ENCODE peak calls at places on chromosome 17, in seven cellular contexts. One of them, this sample, is unnamed.
A peak's percentile ranks its signal among the peaks of the same experiment; 100 is the strongest.

GRCh38 chr17:17784599-17785264 is 52.1 kb downstream of the SREBF1 start:
- DNase-seq in fibroblast of lung: no peak
- DNase-seq in H9: no peak
- DNase-seq in tibial nerve: no peak
- DNase-seq in iPS DF 6.9: no peak
- DNase-seq in OCI-LY7: peak; percentile 82
- DNase-seq in stomach: peak; percentile 43
- DNase-seq in this sample: peak; percentile 43

GRCh38 chr17:30600062-30600829 is 123.0 kb downstream of the GOSR1 start:
- DNase-seq in stomach: peak; percentile 85
- DNase-seq in fibroblast of lung: peak; percentile 81
- DNase-seq in H9: peak; percentile 93
- DNase-seq in iPS DF 6.9: peak; percentile 73
- DNase-seq in OCI-LY7: peak; percentile 89
- DNase-seq in tibial nerve: peak; percentile 40
- DNase-seq in this sample: peak; percentile 90

GRCh38 chr17:50051082-50051576 is 4.8 kb upstream of the ITGA3 start:
- DNase-seq in iPS DF 6.9: no peak
- DNase-seq in tibial nerve: no peak
- DNase-seq in OCI-LY7: no peak
- DNase-seq in H9: peak; percentile 75
- DNase-seq in stomach: peak; percentile 62
- DNase-seq in fibroblast of lung: peak; percentile 88
- DNase-seq in this sample: no peak

GRCh38 chr17:69485901-69486643 is 71.6 kb downstream of the MAP2K6 start:
- DNase-seq in tibial nerve: no peak
- DNase-seq in OCI-LY7: no peak
- DNase-seq in iPS DF 6.9: no peak
- DNase-seq in stomach: no peak
- DNase-seq in fibroblast of lung: peak; percentile 62
- DNase-seq in H9: no peak
- DNase-seq in this sample: no peak

GRCh38 chr17:36008998-36009665 is 7.8 kb upstream of the CCL15 start:
- DNase-seq in tibial nerve: no peak
- DNase-seq in stomach: no peak
- DNase-seq in fibroblast of lung: no peak
- DNase-seq in OCI-LY7: peak; percentile 24
- DNase-seq in H9: peak; percentile 50
- DNase-seq in iPS DF 6.9: peak; percentile 7
- DNase-seq in this sample: no peak

GRCh38 chr17:72502111-72502939 is 381.5 kb downstream of the SOX9 start:
- DNase-seq in tibial nerve: peak; percentile 25
- DNase-seq in stomach: peak; percentile 70
- DNase-seq in OCI-LY7: no peak
- DNase-seq in iPS DF 6.9: no peak
- DNase-seq in H9: no peak
- DNase-seq in fibroblast of lung: peak; percentile 84
- DNase-seq in this sample: peak; percentile 35

GRCh38 chr17:27319536-27320221 is 25.8 kb downstream of the WSB1 start:
- DNase-seq in H9: peak; percentile 28
- DNase-seq in fibroblast of lung: peak; percentile 60
- DNase-seq in iPS DF 6.9: no peak
- DNase-seq in stomach: peak; percentile 88
- DNase-seq in OCI-LY7: no peak
- DNase-seq in tibial nerve: peak; percentile 51
- DNase-seq in this sample: peak; percentile 91

GRCh38 chr17:29575511-29576213 is 7.2 kb downstream of the TP53I13 start:
- DNase-seq in iPS DF 6.9: no peak
- DNase-seq in OCI-LY7: no peak
- DNase-seq in tibial nerve: no peak
- DNase-seq in stomach: no peak
- DNase-seq in fibroblast of lung: no peak
- DNase-seq in H9: peak; percentile 29
- DNase-seq in this sample: peak; percentile 3

GRCh38 chr17:74466111-74466784 is at the start of gene CD300A:
- DNase-seq in stomach: peak; percentile 54
- DNase-seq in OCI-LY7: peak; percentile 74
- DNase-seq in H9: peak; percentile 51
- DNase-seq in iPS DF 6.9: no peak
- DNase-seq in tibial nerve: no peak
- DNase-seq in fibroblast of lung: no peak
- DNase-seq in this sample: no peak

GRCh38 chr17:62966426-62967110 is 533 bp downstream of the TANC2 start:
- DNase-seq in OCI-LY7: peak; percentile 14
- DNase-seq in iPS DF 6.9: no peak
- DNase-seq in H9: peak; percentile 69
- DNase-seq in fibroblast of lung: peak; percentile 23
- DNase-seq in tibial nerve: peak; percentile 19
- DNase-seq in stomach: peak; percentile 64
- DNase-seq in this sample: peak; percentile 69

GRCh38 chr17:61863801-61864126 is 436 bp upstream of the BRIP1 start:
- DNase-seq in stomach: no peak
- DNase-seq in H9: no peak
- DNase-seq in OCI-LY7: no peak
- DNase-seq in fibroblast of lung: no peak
- DNase-seq in iPS DF 6.9: no peak
- DNase-seq in tibial nerve: no peak
- DNase-seq in this sample: no peak

GRCh38 chr17:83196973-83197880 is 117.8 kb downstream of the METRNL start:
- DNase-seq in iPS DF 6.9: no peak
- DNase-seq in OCI-LY7: no peak
- DNase-seq in tibial nerve: peak; percentile 21
- DNase-seq in H9: no peak
- DNase-seq in stomach: no peak
- DNase-seq in fibroblast of lung: no peak
- DNase-seq in this sample: no peak

DNA sequence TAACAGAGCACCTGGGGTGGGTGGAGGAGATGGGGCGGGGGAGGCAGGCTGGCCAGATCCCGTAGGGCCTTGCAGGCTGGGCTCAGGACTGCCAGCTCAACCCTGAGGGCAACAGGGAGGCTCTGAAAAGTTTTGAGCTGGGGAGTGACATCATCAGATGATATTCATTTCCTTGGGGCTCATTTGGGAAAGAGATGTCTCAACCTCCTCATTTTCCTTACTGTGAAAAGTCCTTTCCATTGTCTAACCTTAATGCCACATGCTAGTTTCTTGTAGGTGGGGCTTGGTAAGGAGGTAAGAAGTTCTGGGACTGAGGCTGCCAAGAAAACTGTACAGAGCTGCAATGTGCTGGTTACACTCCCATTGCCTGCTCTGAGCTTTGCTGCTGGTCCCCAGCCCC is 3.7 kb downstream of the TNS4 start:
- DNase-seq in tibial nerve: no peak
- DNase-seq in fibroblast of lung: no peak
- DNase-seq in stomach: no peak
- DNase-seq in OCI-LY7: no peak
- DNase-seq in H9: no peak
- DNase-seq in iPS DF 6.9: no peak
- DNase-seq in this sample: no peak
- H3K27ac ChIP-seq in tibial nerve: no peak overlapping the region
- H3K27ac ChIP-seq in fibroblast of lung: no peak overlapping the region
- H3K27ac ChIP-seq in stomach: peak overlapping the region; percentile 9
- H3K27ac ChIP-seq in OCI-LY7: no peak overlapping the region
- H3K27ac ChIP-seq in H9: no peak overlapping the region
- H3K27ac ChIP-seq in iPS DF 6.9: no peak overlapping the region
- H3K27ac ChIP-seq in this sample: peak overlapping the region; percentile 98

GRCh38 chr17:77879226-77879895 is 79.1 kb upstream of the TNRC6C start:
- DNase-seq in tibial nerve: no peak
- DNase-seq in stomach: no peak
- DNase-seq in fibroblast of lung: no peak
- DNase-seq in H9: no peak
- DNase-seq in iPS DF 6.9: no peak
- DNase-seq in OCI-LY7: no peak
- DNase-seq in this sample: no peak

GRCh38 chr17:77877674-77878355 is 80.7 kb upstream of the TNRC6C start:
- DNase-seq in stomach: no peak
- DNase-seq in iPS DF 6.9: no peak
- DNase-seq in fibroblast of lung: no peak
- DNase-seq in H9: no peak
- DNase-seq in OCI-LY7: no peak
- DNase-seq in tibial nerve: no peak
- DNase-seq in this sample: no peak

GRCh38 chr17:77881545-77881944 is 77.0 kb upstream of the TNRC6C start:
- DNase-seq in iPS DF 6.9: no peak
- DNase-seq in fibroblast of lung: peak; percentile 83
- DNase-seq in H9: no peak
- DNase-seq in stomach: peak; percentile 67
- DNase-seq in OCI-LY7: peak; percentile 95
- DNase-seq in tibial nerve: peak; percentile 55
- DNase-seq in this sample: peak; percentile 48

GRCh38 chr17:77880702-77881450 is 77.6 kb upstream of the TNRC6C start:
- DNase-seq in H9: no peak
- DNase-seq in tibial nerve: no peak
- DNase-seq in stomach: no peak
- DNase-seq in fibroblast of lung: no peak
- DNase-seq in OCI-LY7: no peak
- DNase-seq in iPS DF 6.9: no peak
- DNase-seq in this sample: no peak

DNA sequence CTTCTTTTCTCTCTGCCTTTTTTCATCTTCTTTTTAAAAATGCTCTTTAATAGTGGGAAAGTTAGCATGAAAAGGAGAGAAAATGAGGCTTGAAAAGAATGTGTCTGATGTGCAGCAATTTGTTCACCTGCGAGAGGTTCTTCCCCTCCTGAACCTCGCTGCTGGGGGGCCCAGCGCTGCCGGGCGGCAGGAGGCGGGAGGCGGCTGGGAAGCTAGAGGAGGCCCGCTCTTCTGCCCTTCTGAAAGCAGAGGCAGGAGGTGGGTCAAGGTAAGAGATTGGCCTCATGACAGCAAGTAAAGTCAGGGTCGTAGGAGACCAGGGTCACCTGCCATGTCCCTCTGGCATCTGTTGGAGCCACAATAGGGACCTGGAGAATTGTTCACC is 78.6 kb upstream of the TNRC6C start:
- DNase-seq in H9: no peak
- DNase-seq in tibial nerve: no peak
- DNase-seq in OCI-LY7: no peak
- DNase-seq in fibroblast of lung: no peak
- DNase-seq in stomach: no peak
- DNase-seq in iPS DF 6.9: no peak
- DNase-seq in this sample: no peak
- H3K4me1 ChIP-seq in H9: no peaks in the 10 kb centered on the region
- H3K4me1 ChIP-seq in tibial nerve: peaks cover 39% of the 10 kb centered on the region
- H3K4me1 ChIP-seq in OCI-LY7: peaks cover 56% of the 10 kb centered on the region
- H3K4me1 ChIP-seq in fibroblast of lung: no peaks in the 10 kb centered on the region
- H3K4me1 ChIP-seq in stomach: peaks cover 29% of the 10 kb centered on the region
- H3K4me1 ChIP-seq in iPS DF 6.9: peaks cover 3% of the 10 kb centered on the region
- H3K4me1 ChIP-seq in this sample: no peaks in the 10 kb centered on the region

GRCh38 chr17:48610282-48611211 is at the start of gene HOXB7:
- DNase-seq in stomach: peak; percentile 45
- DNase-seq in tibial nerve: peak; percentile 64
- DNase-seq in H9: peak; percentile 70
- DNase-seq in iPS DF 6.9: no peak
- DNase-seq in OCI-LY7: peak; percentile 79
- DNase-seq in fibroblast of lung: no peak
- DNase-seq in this sample: no peak
- H3K27ac ChIP-seq in stomach: peak within 1 kb of the TSS; percentile 73
- H3K27ac ChIP-seq in tibial nerve: no peak within 1 kb of the TSS
- H3K27ac ChIP-seq in H9: no peak within 1 kb of the TSS
- H3K27ac ChIP-seq in iPS DF 6.9: no peak within 1 kb of the TSS
- H3K27ac ChIP-seq in OCI-LY7: peak within 1 kb of the TSS; percentile 32
- H3K27ac ChIP-seq in fibroblast of lung: peak within 1 kb of the TSS; percentile 85
- H3K27ac ChIP-seq in this sample: no peak within 1 kb of the TSS

GRCh38 chr17:77845541-77846225 is 112.8 kb upstream of the TNRC6C start:
- DNase-seq in fibroblast of lung: no peak
- DNase-seq in OCI-LY7: no peak
- DNase-seq in stomach: no peak
- DNase-seq in H9: no peak
- DNase-seq in iPS DF 6.9: no peak
- DNase-seq in tibial nerve: no peak
- DNase-seq in this sample: no peak
- H3K4me1 ChIP-seq in fibroblast of lung: no peaks in the 10 kb centered on the region
- H3K4me1 ChIP-seq in OCI-LY7: peaks cover 48% of the 10 kb centered on the region
- H3K4me1 ChIP-seq in stomach: peaks cover 8% of the 10 kb centered on the region
- H3K4me1 ChIP-seq in H9: no peaks in the 10 kb centered on the region
- H3K4me1 ChIP-seq in iPS DF 6.9: no peaks in the 10 kb centered on the region
- H3K4me1 ChIP-seq in tibial nerve: peaks cover 1% of the 10 kb centered on the region
- H3K4me1 ChIP-seq in this sample: peaks cover under 1% of the 10 kb centered on the region

GRCh38 chr17:59830007-59830630 is 62.6 kb downstream of the TUBD1 start:
- DNase-seq in tibial nerve: no peak
- DNase-seq in OCI-LY7: no peak
- DNase-seq in H9: no peak
- DNase-seq in fibroblast of lung: peak; percentile 82
- DNase-seq in stomach: no peak
- DNase-seq in iPS DF 6.9: no peak
- DNase-seq in this sample: no peak

GRCh38 chr17:59827721-59828477 is 64.8 kb downstream of the TUBD1 start:
- DNase-seq in fibroblast of lung: peak; percentile 35
- DNase-seq in OCI-LY7: no peak
- DNase-seq in iPS DF 6.9: no peak
- DNase-seq in H9: no peak
- DNase-seq in stomach: no peak
- DNase-seq in tibial nerve: no peak
- DNase-seq in this sample: no peak

GRCh38 chr17:59829217-59830006 is 63.3 kb downstream of the TUBD1 start:
- DNase-seq in tibial nerve: no peak
- DNase-seq in H9: no peak
- DNase-seq in OCI-LY7: peak; percentile 94
- DNase-seq in iPS DF 6.9: no peak
- DNase-seq in stomach: no peak
- DNase-seq in fibroblast of lung: peak; percentile 100
- DNase-seq in this sample: no peak

GRCh38 chr17:59828478-59828760 is 64.3 kb downstream of the TUBD1 start:
- DNase-seq in stomach: no peak
- DNase-seq in OCI-LY7: no peak
- DNase-seq in tibial nerve: no peak
- DNase-seq in fibroblast of lung: no peak
- DNase-seq in H9: no peak
- DNase-seq in iPS DF 6.9: no peak
- DNase-seq in this sample: no peak

DNA sequence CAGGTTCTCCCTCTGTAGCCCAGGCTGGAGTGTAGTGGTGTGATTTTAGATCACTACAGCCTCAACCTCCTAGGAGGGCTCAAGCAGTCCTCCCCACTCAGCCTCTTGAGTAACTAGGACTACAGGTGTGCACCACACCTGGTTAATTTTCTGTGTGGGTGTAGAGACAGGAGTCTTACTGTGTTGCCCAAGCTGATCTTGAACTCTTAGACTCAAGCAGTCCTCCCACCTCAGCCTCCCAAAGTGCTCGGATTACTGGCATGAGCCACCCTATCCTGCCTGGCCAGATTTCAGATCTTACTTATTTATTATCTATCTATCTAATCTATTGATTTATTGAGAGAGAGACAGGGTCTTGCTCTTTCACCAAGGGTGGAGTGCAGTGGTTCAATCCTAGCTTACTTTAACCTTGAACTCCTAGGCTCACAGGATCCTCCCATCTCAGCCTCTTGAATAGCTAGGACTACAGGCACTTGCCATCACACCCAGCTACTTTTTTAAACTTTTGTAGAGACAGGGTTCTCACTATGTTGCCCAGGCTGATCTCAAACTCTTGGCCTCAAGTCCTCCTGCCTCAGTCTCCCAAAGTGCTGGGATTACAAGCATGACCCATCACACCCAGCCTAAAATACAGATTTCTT is 61.8 kb downstream of the TUBD1 start:
- DNase-seq in OCI-LY7: no peak
- DNase-seq in H9: no peak
- DNase-seq in tibial nerve: no peak
- DNase-seq in fibroblast of lung: peak; percentile 15
- DNase-seq in stomach: no peak
- DNase-seq in iPS DF 6.9: no peak
- DNase-seq in this sample: no peak
- H3K27ac ChIP-seq in OCI-LY7: peak overlapping the region; percentile 80
- H3K27ac ChIP-seq in H9: no peak overlapping the region
- H3K27ac ChIP-seq in tibial nerve: no peak overlapping the region
- H3K27ac ChIP-seq in fibroblast of lung: peak overlapping the region; percentile 97
- H3K27ac ChIP-seq in stomach: peak overlapping the region; percentile 82
- H3K27ac ChIP-seq in iPS DF 6.9: no peak overlapping the region
- H3K27ac ChIP-seq in this sample: no peak overlapping the region

This sample was measured in thyroid gland.